ENCODE peak calls at places on chromosomes 1 and 21, in five cellular contexts. K is mammary epithelial cell; E is CD4-positive, alpha-beta memory T cell; T is CD8-positive, alpha-beta T cell; Z is astrocyte. J is an unnamed sample. For H3K27me3, H3K36me3 and H3K9me3, the result is how much of the 10 kb centered on the place peaks cover.

GRCh38 chr1:11383553-11384169 is 95.3 kb upstream of the DISP3 start:
- DNase-seq in K (peak), E (no peak), T (no peak), Z (peak), J (no peak)

GRCh38 chr21:39016740-39017315 is 166.4 kb downstream of the PSMG1 start:
- DNase-seq in K (no peak), E (no peak), T (no peak), Z (no peak), J (no peak)

GRCh38 chr1:63327417-63328139 is 5.2 kb downstream of the FOXD3 start:
- DNase-seq in K (peak), E (no peak), T (no peak), Z (peak), J (peak)

GRCh38 chr1:58064281-58064680 is 482.2 kb downstream of the OMA1 start:
- DNase-seq in K (no peak), E (no peak), T (no peak), Z (no peak), J (no peak)

GRCh38 chr1:196910208-196910607 is 22.4 kb downstream of the CFHR4 start:
- DNase-seq in K (no peak), E (no peak), T (no peak), Z (no peak), J (no peak)

GRCh38 chr1:19483261-19483660 is 2.1 kb downstream of the CAPZB start:
- DNase-seq in K (no peak), E (no peak), T (no peak), Z (no peak), J (no peak)

GRCh38 chr1:228170666-228171065 is 5.1 kb downstream of the IBA57 start:
- DNase-seq in K (no peak), E (no peak), T (no peak), Z (no peak), J (no peak)

GRCh38 chr1:226092955-226093354 is 30.4 kb downstream of the H3-3A start:
- DNase-seq in K (no peak), E (no peak), T (no peak), Z (no peak), J (no peak)

GRCh38 chr1:111507411-111508201 is 4.2 kb upstream of the ADORA3 start:
- DNase-seq in K (peak), E (peak), T (peak), Z (peak), J (no peak)

GRCh38 chr21:46065993-46066842 is 31.7 kb upstream of the COL6A2 start:
- DNase-seq in K (no peak), E (no peak), T (no peak), Z (no peak), J (no peak)

GRCh38 chr1:44760876-44761275 is 14.5 kb upstream of the RPS8 start:
- DNase-seq in K (no peak), E (no peak), T (no peak), Z (no peak), J (no peak)

GRCh38 chr21:16020878-16021277 is 291.1 kb downstream of the USP25 start:
- DNase-seq in K (no peak), E (no peak), T (no peak), Z (no peak), J (no peak)

GRCh38 chr1:202113690-202114300 is 8.9 kb upstream of the GPR37L1 start:
- DNase-seq in K (peak), E (no peak), T (no peak), Z (no peak), J (no peak)

GRCh38 chr1:208343226-208343625 is 99.0 kb upstream of the PLXNA2 start:
- DNase-seq in K (no peak), E (no peak), T (no peak), Z (no peak), J (no peak)

GRCh38 chr1:25502957-25503356 is 40.4 kb upstream of the LDLRAP1 start:
- DNase-seq in K (no peak), E (no peak), T (no peak), Z (peak), J (peak)

GRCh38 chr1:203744008-203744972 is 20.7 kb upstream of the LAX1 start:
- DNase-seq in K (peak), E (peak), T (peak), Z (peak), J (no peak)

GRCh38 chr1:87478231-87478630 is 149.6 kb downstream of the LMO4 start:
- DNase-seq in K (peak), E (no peak), T (no peak), Z (peak), J (no peak)

GRCh38 chr1:30763654-30764248 is 6.2 kb upstream of the LAPTM5 start:
- DNase-seq in K (no peak), E (no peak), T (no peak), Z (peak), J (peak)

GRCh38 chr1:158203693-158204457 is 23.2 kb downstream of the CD1D start:
- DNase-seq in K (peak), E (peak), T (no peak), Z (peak), J (peak)

GRCh38 chr1:216812966-216813365 is 89.7 kb upstream of the ESRRG start:
- DNase-seq in K (peak), E (no peak), T (no peak), Z (peak), J (peak)

GRCh38 chr1:11804666-11805453 is 904 bp downstream of the MTHFR start:
- DNase-seq in K (peak), E (no peak), T (peak), Z (peak), J (peak)

GRCh38 chr1:94234615-94235014 is 2.8 kb downstream of the ARHGAP29 start:
- DNase-seq in K (no peak), E (no peak), T (no peak), Z (no peak), J (no peak)

GRCh38 chr1:94235189-94236020 is 2.0 kb downstream of the ARHGAP29 start:
- DNase-seq in K (no peak), E (no peak), T (no peak), Z (no peak), J (peak)

GRCh38 chr1:94228640-94229375 is 8.6 kb downstream of the ARHGAP29 start:
- DNase-seq in K (no peak), E (no peak), T (no peak), Z (no peak), J (peak)

GRCh38 chr1:94227624-94228023 is 9.8 kb downstream of the ARHGAP29 start:
- DNase-seq in K (no peak), E (no peak), T (no peak), Z (no peak), J (no peak)

DNA sequence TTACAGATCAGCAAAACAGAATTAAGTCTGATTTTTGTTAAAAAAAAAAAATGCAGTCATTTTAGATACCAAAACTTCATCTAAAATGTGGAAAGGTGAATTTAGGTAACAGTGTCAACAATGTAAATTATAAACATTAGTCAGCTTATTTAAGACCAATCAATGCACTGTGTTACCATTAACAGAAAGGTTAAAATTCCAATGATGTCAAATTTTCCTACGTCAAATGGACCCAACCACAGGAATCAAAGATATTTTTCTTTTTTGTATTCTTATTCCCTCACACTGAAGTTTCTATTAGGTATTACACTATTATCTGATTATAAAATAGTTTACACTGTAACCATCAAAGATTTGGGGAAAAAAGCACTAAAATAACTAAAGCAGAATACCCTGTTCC is 6.5 kb downstream of the ARHGAP29 start:
- DNase-seq in K (no peak), E (no peak), T (no peak), Z (peak), J (no peak)
- H3K27me3 ChIP-seq in K (under half), E (under half), T (under half), Z (under half), J (under half)

DNA sequence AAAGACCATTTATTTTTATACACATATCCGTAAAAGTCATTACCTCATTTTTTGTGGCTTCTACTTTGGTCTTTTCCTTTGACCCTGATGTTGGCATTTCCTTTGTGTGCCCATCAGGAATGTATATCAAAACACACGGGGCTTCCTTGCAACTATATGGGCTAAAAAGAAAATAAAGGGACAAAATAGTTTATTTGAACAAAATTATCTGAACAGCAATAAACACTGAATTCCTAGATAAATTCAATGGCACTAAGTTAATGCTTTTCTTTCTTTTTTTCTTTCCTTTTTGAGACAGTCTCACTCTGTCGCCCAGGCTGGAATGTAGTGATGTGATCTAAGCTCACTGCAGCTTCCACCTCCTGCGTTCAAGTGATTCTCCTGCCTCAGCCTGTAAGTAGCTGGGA is 45.2 kb downstream of the EPRS1 start:
- DNase-seq in K (no peak), E (no peak), T (no peak), Z (peak), J (peak)
- H3K36me3 ChIP-seq in K (under half), E (half or more), T (under half), Z (under half), J (half or more)

GRCh38 chr1:4605158-4605557 is 49.3 kb upstream of the AJAP1 start:
- DNase-seq in K (no peak), E (no peak), T (no peak), Z (no peak), J (no peak)

GRCh38 chr1:4601986-4602385 is 52.4 kb upstream of the AJAP1 start:
- DNase-seq in K (no peak), E (no peak), T (no peak), Z (no peak), J (no peak)

GRCh38 chr1:4600615-4601460 is 53.6 kb upstream of the AJAP1 start:
- DNase-seq in K (no peak), E (no peak), T (no peak), Z (no peak), J (no peak)

GRCh38 chr1:4602536-4603316 is 51.7 kb upstream of the AJAP1 start:
- DNase-seq in K (no peak), E (no peak), T (no peak), Z (no peak), J (no peak)

DNA sequence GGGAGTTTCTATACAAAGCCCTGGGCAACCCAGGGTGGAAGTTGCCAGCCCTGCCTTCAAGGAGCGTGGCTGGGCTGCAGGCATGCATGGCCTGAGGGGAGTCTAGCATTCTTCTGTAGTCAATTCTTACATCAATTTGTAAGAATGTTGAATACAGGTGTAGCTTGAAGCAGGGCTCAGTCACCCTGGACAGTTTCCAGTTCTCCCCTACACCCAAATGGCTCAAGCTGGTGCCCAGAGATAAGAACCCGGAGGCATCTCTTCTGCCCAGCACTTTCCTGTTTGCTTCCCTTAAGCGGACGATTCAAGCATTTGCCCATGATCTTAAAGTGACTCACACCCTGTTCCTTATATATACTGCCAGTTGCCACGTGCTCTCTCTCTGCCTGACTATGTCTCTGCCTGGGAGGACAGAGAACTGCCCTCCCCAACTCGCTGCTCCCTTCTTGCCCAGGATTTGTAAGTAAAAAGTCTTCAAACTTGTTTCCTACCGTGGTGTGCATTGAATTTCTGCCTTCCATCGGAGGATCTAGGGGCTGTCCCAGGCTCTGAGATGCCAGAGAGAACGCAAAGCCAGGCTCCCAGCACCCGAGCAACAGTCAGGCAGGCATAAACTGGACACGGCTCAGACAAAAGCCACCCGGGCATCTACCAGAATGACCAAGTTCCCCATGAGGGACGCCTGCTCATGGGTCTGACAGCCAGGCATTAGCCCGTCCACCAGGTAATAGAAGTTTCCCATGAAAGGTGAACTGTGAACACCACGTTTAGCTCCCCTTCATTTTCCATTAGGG is 50.9 kb upstream of the AJAP1 start:
- DNase-seq in K (peak), E (no peak), T (no peak), Z (no peak), J (no peak)
- H3K9me3 ChIP-seq in K (under half), E (under half), T (under half), Z (under half), J (under half)

GRCh38 chr1:157200451-157200850 is 62.3 kb upstream of the ETV3 start:
- DNase-seq in K (no peak), E (no peak), T (no peak), Z (no peak), J (no peak)

GRCh38 chr1:157197906-157198435 is 59.8 kb upstream of the ETV3 start:
- DNase-seq in K (no peak), E (no peak), T (no peak), Z (no peak), J (no peak)

GRCh38 chr1:157196245-157196543 is 58.0 kb upstream of the ETV3 start:
- DNase-seq in K (no peak), E (no peak), T (no peak), Z (no peak), J (no peak)

GRCh38 chr1:157199421-157199755 is 61.2 kb upstream of the ETV3 start:
- DNase-seq in K (peak), E (no peak), T (no peak), Z (no peak), J (peak)

DNA sequence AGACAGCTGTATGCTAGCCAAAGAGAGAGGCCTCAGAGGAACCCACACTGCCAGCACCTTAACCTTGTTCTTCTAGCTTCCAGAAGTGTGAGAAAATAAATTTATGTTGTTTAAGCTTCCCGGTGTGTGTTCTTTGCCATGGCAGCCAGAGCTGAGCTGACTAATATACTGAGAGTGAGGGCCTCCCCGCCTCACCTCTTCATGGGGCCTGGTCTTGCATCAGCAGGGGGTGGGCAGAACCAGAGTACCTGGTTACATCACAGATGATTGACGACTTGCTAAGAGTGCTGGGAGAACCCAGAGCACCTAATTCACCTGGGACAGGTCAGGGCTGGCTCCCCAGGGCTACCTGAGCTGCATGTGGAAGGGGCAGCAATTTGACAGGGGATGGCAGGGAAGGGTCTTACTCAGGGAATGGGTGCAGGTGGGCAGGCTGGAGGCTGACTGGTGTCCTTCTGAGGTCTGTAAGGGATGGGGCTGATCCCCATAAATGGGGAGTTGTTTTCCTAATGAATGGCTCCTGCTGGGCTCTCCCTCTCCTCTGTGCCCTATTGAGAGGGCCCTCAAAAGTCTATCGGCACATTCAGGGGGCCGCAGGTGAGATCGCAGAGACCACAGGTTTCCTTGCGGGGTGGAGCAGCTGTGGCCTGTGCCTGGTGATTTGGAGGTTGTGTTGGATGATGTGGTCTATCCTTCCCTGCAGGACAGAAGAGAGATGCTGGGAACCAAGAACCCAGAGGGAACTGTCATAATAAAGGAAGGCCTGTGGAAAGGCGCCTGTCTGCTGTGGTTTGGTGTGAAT is 60.6 kb upstream of the ETV3 start:
- DNase-seq in K (peak), E (no peak), T (no peak), Z (no peak), J (no peak)
- H3K27me3 ChIP-seq in K (under half), E (under half), T (under half), Z (under half), J (under half)

GRCh38 chr21:32732544-32732943 is 4.7 kb upstream of the SYNJ1 start:
- DNase-seq in K (no peak), E (no peak), T (no peak), Z (no peak), J (no peak)

GRCh38 chr21:32739946-32740345 is 12.1 kb upstream of the SYNJ1 start:
- DNase-seq in K (no peak), E (no peak), T (no peak), Z (no peak), J (no peak)

GRCh38 chr21:32733356-32733755 is 5.5 kb upstream of the SYNJ1 start:
- DNase-seq in K (no peak), E (no peak), T (no peak), Z (no peak), J (no peak)

GRCh38 chr21:32734214-32734613 is 6.4 kb upstream of the SYNJ1 start:
- DNase-seq in K (no peak), E (no peak), T (no peak), Z (no peak), J (no peak)

DNA sequence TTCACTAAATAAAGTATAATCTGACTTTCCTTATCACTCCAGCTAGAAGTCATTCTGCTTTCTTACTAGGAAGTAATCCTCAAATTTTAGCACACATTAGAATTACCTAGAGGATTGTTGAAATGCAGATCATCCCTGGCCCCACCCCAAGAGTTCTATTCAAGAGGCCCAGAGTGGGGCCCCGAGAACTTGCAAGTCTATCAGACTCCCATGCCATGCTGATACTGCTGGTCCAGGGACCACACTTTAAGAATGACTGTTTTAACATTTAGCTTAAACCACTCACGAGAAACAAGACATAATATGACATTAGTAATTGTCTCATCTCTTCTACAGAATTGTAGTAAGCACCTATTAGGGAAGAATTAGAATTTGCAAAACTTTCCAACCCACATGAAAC is 7.7 kb upstream of the SYNJ1 start:
- DNase-seq in K (no peak), E (no peak), T (no peak), Z (no peak), J (no peak)
- H3K36me3 ChIP-seq in K (under half), E (under half), T (under half), Z (under half), J (half or more)

GRCh38 chr1:151504252-151504651 is 6.9 kb upstream of the CGN start:
- DNase-seq in K (no peak), E (no peak), T (no peak), Z (no peak), J (no peak)

GRCh38 chr1:151502859-151503509 is 8.2 kb upstream of the CGN start:
- DNase-seq in K (no peak), E (no peak), T (no peak), Z (no peak), J (no peak)

GRCh38 chr1:151501474-151501873 is 9.7 kb upstream of the CGN start:
- DNase-seq in K (no peak), E (no peak), T (no peak), Z (no peak), J (no peak)

GRCh38 chr1:151502035-151502728 is 9.0 kb upstream of the CGN start:
- DNase-seq in K (no peak), E (no peak), T (no peak), Z (no peak), J (no peak)

DNA sequence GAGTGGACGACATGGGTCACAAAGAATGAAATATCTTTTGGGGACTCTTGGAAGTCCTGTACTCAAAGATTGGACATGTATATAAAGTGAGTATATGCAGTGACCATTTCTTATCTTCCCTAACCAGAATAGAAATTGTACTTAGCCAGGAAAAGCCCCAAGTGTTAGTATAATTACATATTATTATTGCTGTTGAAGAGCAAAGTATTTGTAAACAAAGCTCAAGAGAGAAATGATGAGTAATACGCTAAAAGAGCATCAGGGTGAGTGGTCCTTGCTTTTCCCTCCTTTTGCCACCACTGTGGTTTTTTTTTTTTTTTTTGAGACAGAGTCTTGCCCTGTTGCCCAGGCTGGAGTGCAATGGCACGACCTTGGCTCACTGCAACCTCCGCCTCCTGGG is 6.4 kb upstream of the CGN start:
- DNase-seq in K (no peak), E (no peak), T (no peak), Z (no peak), J (no peak)
- H3K9me3 ChIP-seq in K (under half), E (under half), T (under half), Z (under half), J (under half)